ENCODE peak calls at places on chromosome 6, in ten cellular contexts. S is foreskin keratinocyte; J is amygdala; Q is NCI-H2081; I is activated CD4-positive, alpha-beta T cell treated with anti-CD3 and anti-CD28 coated beads, Interleukin-2, amount 50 U/mL, for 24 hours; F is astrocyte of the spinal cord; B is IMR-90; D is suprapubic skin; K is iris pigment epithelial cell; H is stimulated activated CD4-positive, alpha-beta T cell treated with anti-CD3 and anti-CD28 coated beads, TNF-alpha, amount 100 ng/mL, for 1 hour. N is an unnamed sample.

GRCh38 chr6:71496018-71496800 is 207.6 kb downstream of the OGFRL1 start:
- DNase-seq in B (peak), S (no peak), D (no peak), Q (no peak), H (no peak), I (no peak), K (peak), J (no peak), F (peak), N (no peak)

GRCh38 chr6:133890941-133891813 is 2.3 kb downstream of the TCF21 start:
- DNase-seq in F (peak), Q (peak), H (no peak), S (no peak), K (no peak), D (peak), B (peak), I (no peak), J (no peak), N (no peak)

GRCh38 chr6:65638047-65638831 is 68.8 kb downstream of the EYS start:
- DNase-seq in K (no peak), I (no peak), F (no peak), H (no peak), Q (no peak), B (no peak), J (peak), D (no peak), S (no peak), N (no peak)

GRCh38 chr6:125154184-125155135 is 887 bp downstream of the TPD52L1 start:
- DNase-seq in Q (peak), F (no peak), S (peak), J (no peak), B (no peak), D (peak), K (no peak), I (no peak), H (no peak), N (peak)

GRCh38 chr6:157593596-157593995 is 212.6 kb downstream of the ZDHHC14 start:
- DNase-seq in D (no peak), F (no peak), I (no peak), B (no peak), H (no peak), K (no peak), S (no peak), Q (no peak), J (no peak), N (no peak)

GRCh38 chr6:35008858-35009257 is 119.8 kb downstream of the ANKS1A start:
- DNase-seq in F (no peak), Q (no peak), I (no peak), K (no peak), J (peak), H (no peak), B (no peak), D (no peak), S (no peak), N (no peak)

GRCh38 chr6:15026832-15027231 is 219.0 kb upstream of the JARID2 start:
- DNase-seq in H (no peak), Q (peak), B (peak), K (peak), F (peak), I (no peak), D (no peak), J (no peak), S (no peak), N (peak)

GRCh38 chr6:24428615-24429014 is 25.9 kb downstream of the MRS2 start:
- DNase-seq in K (peak), D (no peak), B (peak), F (peak), Q (no peak), S (peak), I (no peak), J (no peak), H (no peak), N (peak)

GRCh38 chr6:16723833-16724232 is 37.4 kb downstream of the ATXN1 start:
- DNase-seq in S (peak), J (no peak), B (peak), I (no peak), H (no peak), D (no peak), K (peak), Q (no peak), F (peak), N (peak)

GRCh38 chr6:30840922-30841643 is 43.2 kb upstream of the DDR1 start:
- DNase-seq in S (no peak), Q (no peak), D (no peak), F (no peak), J (no peak), B (no peak), K (no peak), H (no peak), I (no peak), N (no peak)

GRCh38 chr6:93351222-93351621 is 68.1 kb downstream of the EPHA7 start:
- DNase-seq in F (no peak), Q (no peak), B (no peak), J (no peak), D (no peak), K (no peak), H (no peak), S (no peak), I (no peak), N (no peak)

GRCh38 chr6:139965393-139965792 is 590.9 kb upstream of the CITED2 start:
- DNase-seq in B (peak), S (no peak), J (no peak), K (peak), I (no peak), D (no peak), F (peak), H (no peak), Q (peak), N (no peak)

GRCh38 chr6:100255701-100256100 is 209.0 kb downstream of the SIM1 start:
- DNase-seq in I (no peak), H (no peak), B (no peak), F (no peak), S (no peak), J (no peak), Q (no peak), K (no peak), D (no peak), N (peak)

GRCh38 chr6:31712296-31712695 is 2.9 kb upstream of the LY6G6D start:
- DNase-seq in Q (no peak), K (no peak), D (no peak), S (peak), J (no peak), I (no peak), B (no peak), F (no peak), H (no peak), N (no peak)

GRCh38 chr6:157859775-157860504 is 36.9 kb downstream of the SNX9 start:
- DNase-seq in B (no peak), S (no peak), D (no peak), J (no peak), H (no peak), I (no peak), F (no peak), Q (no peak), K (no peak), N (no peak)

GRCh38 chr6:119333063-119333609 is 16.4 kb downstream of the MAN1A1 start:
- DNase-seq in J (no peak), B (no peak), F (no peak), H (no peak), Q (no peak), D (no peak), I (no peak), S (no peak), K (no peak), N (no peak)

GRCh38 chr6:31143148-31143547 is 4.3 kb upstream of the PSORS1C2 start:
- DNase-seq in K (peak), D (no peak), J (no peak), S (no peak), I (no peak), F (peak), H (no peak), Q (no peak), B (peak), N (peak)

GRCh38 chr6:37897321-37897720 is 77.8 kb downstream of the ZFAND3 start:
- DNase-seq in S (peak), Q (no peak), F (peak), H (no peak), B (peak), K (peak), J (no peak), I (no peak), D (no peak), N (peak)

GRCh38 chr6:141610741-141611140 is 522.0 kb upstream of the GJE1 start:
- DNase-seq in Q (no peak), J (no peak), I (no peak), H (no peak), D (no peak), S (peak), B (peak), F (peak), K (peak), N (peak)

N was measured in mammary epithelial cell.